ENCODE peak calls at places on chromosomes 2 and 18, in four cellular contexts. One of them, this sample, is unnamed.

GRCh38 chr2:80519121-80519643 is 214.6 kb upstream of the LRRTM1 start:
- DNase-seq in H1: no peak
- DNase-seq in IMR-90: no peak
- DNase-seq in mesendoderm: no peak
- DNase-seq in this sample: no peak

GRCh38 chr2:165587335-165587938 is 117.9 kb downstream of the CSRNP3 start:
- DNase-seq in mesendoderm: no peak
- DNase-seq in H1: no peak
- DNase-seq in IMR-90: no peak
- DNase-seq in this sample: no peak

GRCh38 chr2:156457523-156458228 is 21.5 kb downstream of the GPD2 start:
- DNase-seq in H1: no peak
- DNase-seq in mesendoderm: peak; percentile 48
- DNase-seq in IMR-90: no peak
- DNase-seq in this sample: peak; percentile 38

GRCh38 chr2:115303-115702 is 69.0 kb upstream of the FAM110C start:
- DNase-seq in IMR-90: no peak
- DNase-seq in mesendoderm: peak; percentile 92
- DNase-seq in H1: no peak
- DNase-seq in this sample: no peak

GRCh38 chr2:120150040-120150482 is 73.1 kb downstream of the TMEM185B start:
- DNase-seq in mesendoderm: no peak
- DNase-seq in IMR-90: peak; percentile 3
- DNase-seq in H1: no peak
- DNase-seq in this sample: no peak

GRCh38 chr18:50203801-50204604 is 9.1 kb upstream of the MYO5B start:
- DNase-seq in H1: peak; percentile 81
- DNase-seq in mesendoderm: peak; percentile 83
- DNase-seq in IMR-90: peak; percentile 9
- DNase-seq in this sample: peak; percentile 82

GRCh38 chr2:172063446-172063845 is 21.9 kb upstream of the DLX1 start:
- DNase-seq in mesendoderm: no peak
- DNase-seq in H1: no peak
- DNase-seq in IMR-90: no peak
- DNase-seq in this sample: no peak

GRCh38 chr2:159226059-159226461 is 60.4 kb downstream of the WDSUB1 start:
- DNase-seq in IMR-90: peak; percentile 52
- DNase-seq in H1: peak; percentile 20
- DNase-seq in mesendoderm: peak; percentile 40
- DNase-seq in this sample: no peak

GRCh38 chr2:59096952-59097351 is 855.8 kb upstream of the FANCL start:
- DNase-seq in IMR-90: no peak
- DNase-seq in H1: no peak
- DNase-seq in mesendoderm: no peak
- DNase-seq in this sample: no peak

GRCh38 chr2:63189026-63189425 is 138.4 kb downstream of the OTX1 start:
- DNase-seq in IMR-90: peak; percentile 44
- DNase-seq in H1: peak; percentile 73
- DNase-seq in mesendoderm: peak; percentile 74
- DNase-seq in this sample: peak; percentile 67

GRCh38 chr2:230913406-230913805 is 11.6 kb downstream of the GPR55 start:
- DNase-seq in H1: no peak
- DNase-seq in IMR-90: no peak
- DNase-seq in mesendoderm: peak; percentile 63
- DNase-seq in this sample: peak; percentile 39

GRCh38 chr2:101558740-101559508 is 84.0 kb upstream of the RFX8 start:
- DNase-seq in IMR-90: peak; percentile 91
- DNase-seq in H1: no peak
- DNase-seq in mesendoderm: no peak
- DNase-seq in this sample: no peak

GRCh38 chr2:28654981-28655322 is 96.7 kb upstream of the PPP1CB start:
- DNase-seq in IMR-90: no peak
- DNase-seq in H1: no peak
- DNase-seq in mesendoderm: peak; percentile 23
- DNase-seq in this sample: no peak

GRCh38 chr18:8685141-8685913 is 20.0 kb upstream of the MTCL1 start:
- DNase-seq in mesendoderm: peak; percentile 22
- DNase-seq in H1: no peak
- DNase-seq in IMR-90: peak; percentile 32
- DNase-seq in this sample: no peak

GRCh38 chr2:235106874-235107639 is 155.2 kb downstream of the SH3BP4 start:
- DNase-seq in IMR-90: peak; percentile 76
- DNase-seq in mesendoderm: peak; percentile 83
- DNase-seq in H1: peak; percentile 69
- DNase-seq in this sample: peak; percentile 70

GRCh38 chr2:85872536-85873161 is 16.1 kb downstream of the ST3GAL5 start:
- DNase-seq in H1: peak; percentile 55
- DNase-seq in mesendoderm: peak; percentile 62
- DNase-seq in IMR-90: no peak
- DNase-seq in this sample: peak; percentile 77

GRCh38 chr2:54724150-54724559 is 693 bp downstream of the EML6 start:
- DNase-seq in IMR-90: no peak
- DNase-seq in H1: no peak
- DNase-seq in mesendoderm: no peak
- DNase-seq in this sample: no peak

GRCh38 chr2:201952212-201952611 is 81.4 kb upstream of the FZD7 start:
- DNase-seq in mesendoderm: no peak
- DNase-seq in H1: no peak
- DNase-seq in IMR-90: no peak
- DNase-seq in this sample: peak; percentile 66

GRCh38 chr2:233353101-233353768 is 1.1 kb upstream of the DGKD start:
- DNase-seq in mesendoderm: no peak
- DNase-seq in H1: no peak
- DNase-seq in IMR-90: no peak
- DNase-seq in this sample: no peak

GRCh38 chr2:31428001-31428418 is 13.5 kb upstream of the XDH start:
- DNase-seq in IMR-90: peak; percentile 20
- DNase-seq in H1: peak; percentile 47
- DNase-seq in mesendoderm: peak; percentile 89
- DNase-seq in this sample: peak; percentile 66

GRCh38 chr18:59265246-59266018 is 7.8 kb downstream of the RAX start:
- DNase-seq in mesendoderm: peak; percentile 88
- DNase-seq in IMR-90: no peak
- DNase-seq in H1: peak; percentile 91
- DNase-seq in this sample: peak; percentile 92

GRCh38 chr2:9238927-9239326 is 32.3 kb downstream of the ASAP2 start:
- DNase-seq in H1: no peak
- DNase-seq in mesendoderm: no peak
- DNase-seq in IMR-90: no peak
- DNase-seq in this sample: no peak

GRCh38 chr2:240815761-240816583 is 4.0 kb downstream of the KIF1A start:
- DNase-seq in IMR-90: no peak
- DNase-seq in mesendoderm: no peak
- DNase-seq in H1: no peak
- DNase-seq in this sample: peak; percentile 15

GRCh38 chr2:127512362-127512761 is 13.9 kb downstream of the IWS1 start:
- DNase-seq in mesendoderm: no peak
- DNase-seq in IMR-90: no peak
- DNase-seq in H1: no peak
- DNase-seq in this sample: no peak

GRCh38 chr2:208000701-208001395 is 24.5 kb downstream of the PLEKHM3 start:
- DNase-seq in H1: no peak
- DNase-seq in mesendoderm: no peak
- DNase-seq in IMR-90: peak; percentile 72
- DNase-seq in this sample: no peak

GRCh38 chr2:215994901-215995300 is 18.4 kb downstream of the MREG start:
- DNase-seq in mesendoderm: no peak
- DNase-seq in IMR-90: no peak
- DNase-seq in H1: no peak
- DNase-seq in this sample: no peak

DNA sequence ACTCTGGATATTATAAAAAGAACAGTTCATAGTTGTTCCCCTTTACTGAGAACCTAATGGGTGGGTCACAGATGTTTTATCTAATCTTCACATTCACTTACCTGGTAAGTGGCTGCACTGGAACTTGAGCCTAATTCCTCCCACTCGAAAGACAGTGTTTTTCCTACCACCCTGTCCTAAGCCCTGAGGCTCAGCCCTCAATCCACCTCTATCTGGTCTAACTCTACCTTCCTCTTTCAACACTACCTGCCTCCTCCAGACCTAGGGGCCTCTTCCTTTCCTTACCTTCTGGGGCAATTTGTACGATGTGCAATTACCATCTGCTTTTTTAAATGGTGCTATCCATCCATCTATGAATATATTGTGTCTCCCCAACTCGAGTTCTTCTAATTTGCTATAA is 9.7 kb upstream of the KIF3C start:
- DNase-seq in mesendoderm: no peak
- DNase-seq in H1: no peak
- DNase-seq in IMR-90: no peak
- DNase-seq in this sample: no peak
- H4K5ac ChIP-seq in mesendoderm: no peak overlapping the region
- H4K5ac ChIP-seq in H1: no peak overlapping the region
- H4K5ac ChIP-seq in IMR-90: no peak overlapping the region
- H4K5ac ChIP-seq in this sample: no peak overlapping the region

GRCh38 chr2:100279586-100280534 is 42.4 kb downstream of the LONRF2 start:
- DNase-seq in H1: peak; percentile 37
- DNase-seq in mesendoderm: no peak
- DNase-seq in IMR-90: no peak
- DNase-seq in this sample: peak; percentile 19
- H4K8ac ChIP-seq in H1: no peak overlapping the region
- H4K8ac ChIP-seq in mesendoderm: no peak overlapping the region
- H4K8ac ChIP-seq in IMR-90: no peak overlapping the region
- H4K8ac ChIP-seq in this sample: no peak overlapping the region

GRCh38 chr2:2010266-2010665 is 266.0 kb upstream of the PXDN start:
- DNase-seq in IMR-90: no peak
- DNase-seq in H1: no peak
- DNase-seq in mesendoderm: no peak
- DNase-seq in this sample: no peak
- H4K5ac ChIP-seq in IMR-90: no peak overlapping the region
- H4K5ac ChIP-seq in H1: peak overlapping the region; percentile 23
- H4K5ac ChIP-seq in mesendoderm: no peak overlapping the region
- H4K5ac ChIP-seq in this sample: no peak overlapping the region

DNA sequence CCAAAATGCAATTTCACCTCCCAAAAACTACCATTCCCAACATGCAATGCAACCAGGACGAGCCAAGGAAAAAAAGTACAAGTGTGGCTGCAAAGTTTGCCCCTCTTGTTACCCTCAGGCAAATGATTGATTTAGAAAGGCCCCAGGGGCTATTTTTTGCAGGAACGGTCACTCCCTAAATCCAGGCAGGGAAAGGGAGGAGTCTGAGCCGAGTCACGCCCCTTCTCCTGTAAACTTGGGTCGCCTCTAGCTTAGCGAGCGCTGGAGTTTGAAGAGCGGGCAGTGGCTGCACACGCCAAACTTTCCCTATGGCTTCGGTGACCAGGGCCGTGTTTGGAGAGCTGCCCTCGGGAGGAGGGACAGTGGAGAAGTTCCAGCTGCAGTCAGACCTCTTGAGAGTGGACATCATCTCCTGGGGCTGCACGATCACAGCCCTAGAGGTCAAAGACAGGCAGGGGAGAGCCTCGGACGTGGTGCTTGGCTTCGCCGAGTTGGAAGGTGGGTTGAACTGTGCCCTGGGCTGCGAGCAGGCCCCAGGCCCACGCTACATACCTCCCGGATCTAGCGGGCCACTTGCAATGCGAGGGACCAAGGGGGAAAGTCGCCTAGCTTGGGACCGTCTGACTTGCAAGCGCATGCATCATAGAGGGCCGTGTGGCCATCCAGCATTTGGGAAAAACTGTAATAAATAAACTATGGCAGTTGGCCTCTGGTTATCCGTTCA is at the start of gene GALM:
- DNase-seq in IMR-90: peak; percentile 96
- DNase-seq in mesendoderm: peak; percentile 98
- DNase-seq in H1: peak; percentile 81
- DNase-seq in this sample: peak; percentile 93
- H4K8ac ChIP-seq in IMR-90: peak within 1 kb of the TSS; percentile 8
- H4K8ac ChIP-seq in mesendoderm: no peak within 1 kb of the TSS
- H4K8ac ChIP-seq in H1: peak within 1 kb of the TSS; percentile 76
- H4K8ac ChIP-seq in this sample: no peak within 1 kb of the TSS

DNA sequence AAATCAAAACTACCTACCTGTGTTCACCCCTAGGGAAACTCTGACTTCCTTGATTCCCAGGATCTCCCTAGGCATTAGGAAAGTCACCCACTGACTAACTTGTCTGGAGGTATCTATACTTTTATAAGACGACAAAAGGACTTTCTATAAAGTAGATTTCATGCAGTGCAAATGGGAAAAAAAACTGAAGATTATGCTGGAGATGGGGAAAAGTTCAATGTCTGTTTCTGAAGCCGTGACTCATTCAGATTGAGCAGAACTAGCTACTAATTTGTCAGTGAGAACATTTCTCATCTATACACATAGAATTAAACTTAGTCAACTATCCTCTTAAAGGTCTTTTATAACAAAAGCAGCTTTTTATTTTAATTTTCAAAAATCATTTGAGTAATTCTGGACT is 6.0 kb downstream of the SEPTIN10 start:
- DNase-seq in IMR-90: peak; percentile 50
- DNase-seq in H1: no peak
- DNase-seq in mesendoderm: no peak
- DNase-seq in this sample: no peak
- H4K5ac ChIP-seq in IMR-90: no peak overlapping the region
- H4K5ac ChIP-seq in H1: no peak overlapping the region
- H4K5ac ChIP-seq in mesendoderm: no peak overlapping the region
- H4K5ac ChIP-seq in this sample: no peak overlapping the region

GRCh38 chr18:711330-711692 is 1.1 kb downstream of the ENOSF1 start:
- DNase-seq in IMR-90: no peak
- DNase-seq in H1: peak; percentile 45
- DNase-seq in mesendoderm: peak; percentile 43
- DNase-seq in this sample: no peak
- H4K8ac ChIP-seq in IMR-90: peak overlapping the region; percentile 48
- H4K8ac ChIP-seq in H1: no peak overlapping the region
- H4K8ac ChIP-seq in mesendoderm: no peak overlapping the region
- H4K8ac ChIP-seq in this sample: no peak overlapping the region

GRCh38 chr18:40698129-40698528 is 1256.9 kb upstream of the PIK3C3 start:
- DNase-seq in IMR-90: no peak
- DNase-seq in H1: no peak
- DNase-seq in mesendoderm: no peak
- DNase-seq in this sample: no peak

GRCh38 chr18:40690062-40690461 is 1265.0 kb upstream of the PIK3C3 start:
- DNase-seq in IMR-90: no peak
- DNase-seq in mesendoderm: no peak
- DNase-seq in H1: no peak
- DNase-seq in this sample: no peak

GRCh38 chr18:40692871-40693270 is 1262.2 kb upstream of the PIK3C3 start:
- DNase-seq in IMR-90: peak; percentile 40
- DNase-seq in mesendoderm: no peak
- DNase-seq in H1: no peak
- DNase-seq in this sample: no peak

DNA sequence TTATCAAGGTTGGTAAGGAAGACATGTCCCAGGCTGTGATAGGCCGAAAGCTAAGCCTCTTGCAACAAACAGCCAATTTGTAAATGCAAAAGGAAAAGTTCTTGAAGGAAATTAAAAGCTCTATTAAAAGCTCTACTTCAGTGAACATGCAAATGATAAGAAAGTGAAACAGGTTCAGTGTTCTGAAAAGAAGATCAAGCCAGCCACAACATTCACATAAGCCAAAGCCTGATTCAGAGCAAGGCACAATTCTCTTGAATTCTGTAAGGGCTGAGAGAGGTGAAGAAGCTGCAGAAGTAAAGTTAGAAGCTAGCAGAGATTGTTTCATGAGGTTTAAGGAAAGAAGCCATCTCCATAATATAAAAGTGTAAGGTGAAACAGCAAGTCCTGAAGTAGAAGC is 1259.5 kb upstream of the PIK3C3 start:
- DNase-seq in IMR-90: no peak
- DNase-seq in H1: no peak
- DNase-seq in mesendoderm: no peak
- DNase-seq in this sample: no peak
- H4K5ac ChIP-seq in IMR-90: no peak overlapping the region
- H4K5ac ChIP-seq in H1: no peak overlapping the region
- H4K5ac ChIP-seq in mesendoderm: no peak overlapping the region
- H4K5ac ChIP-seq in this sample: no peak overlapping the region

This sample was measured in H9.